ENCODE peak calls at places on chromosomes 4 and X, in nine cellular contexts. X is effector memory CD8-positive, alpha-beta T cell; J is activated naive CD8-positive, alpha-beta T cell treated with anti-CD3 and anti-CD28 coated beads, Interleukin-2, amount 10 ng/mL, durations not matched to agents 7 days and 5 days; Y is right cardiac atrium; A is Right ventricle myocardium inferior; Q is gastroesophageal sphincter; K is CD8-positive, alpha-beta T cell; R is CD4-positive, CD25-positive, alpha-beta regulatory T cell; T is Right ventricle myocardium superior. E is an unnamed sample.

GRCh38 chr4:32748498-32748897 is 2028.3 kb downstream of the PCDH7 start:
- ATAC-seq in X (no peak), J (no peak), Y (no peak), A (no peak), Q (no peak), K (no peak), R (no peak), T (no peak), E (no peak)

GRCh38 chr4:146545102-146545501 is 23.4 kb upstream of the SLC10A7 start:
- ATAC-seq in X (no peak), J (no peak), Y (no peak), A (no peak), Q (no peak), K (no peak), R (no peak), T (no peak), E (no peak)

GRCh38 chrX:2162695-2163094 is 338.1 kb downstream of the DHRSX start:
- ATAC-seq in X (no peak), J (no peak), Y (no peak), A (no peak), Q (no peak), K (no peak), R (no peak), T (no peak), E (no peak)

GRCh38 chr4:76459291-76459723 is 24.3 kb downstream of the SHROOM3 start:
- ATAC-seq in X (no peak), J (no peak), Y (peak), A (peak), Q (peak), K (no peak), R (no peak), T (peak), E (peak)

GRCh38 chr4:76781698-76782595 is 116.0 kb downstream of the SOWAHB start:
- ATAC-seq in X (no peak), J (no peak), Y (no peak), A (no peak), Q (no peak), K (no peak), R (no peak), T (no peak), E (peak)

GRCh38 chr4:1463088-1463926 is 57.1 kb upstream of the NKX1-1 start:
- ATAC-seq in X (no peak), J (no peak), Y (peak), A (no peak), Q (no peak), K (no peak), R (no peak), T (no peak), E (no peak)

GRCh38 chrX:54481751-54482150 is 14.3 kb downstream of the FGD1 start:
- ATAC-seq in X (no peak), J (no peak), Y (peak), A (no peak), Q (no peak), K (no peak), R (no peak), T (no peak), E (no peak)

GRCh38 chr4:40523581-40523980 is 106.1 kb downstream of the RBM47 start:
- ATAC-seq in X (no peak), J (no peak), Y (no peak), A (no peak), Q (no peak), K (no peak), R (no peak), T (no peak), E (no peak)

GRCh38 chrX:19772759-19773623 is 114.4 kb downstream of the SH3KBP1 start:
- ATAC-seq in X (peak), J (no peak), Y (no peak), A (no peak), Q (no peak), K (peak), R (peak), T (no peak), E (no peak)

GRCh38 chr4:2332201-2332975 is 70.5 kb upstream of the MXD4 start:
- ATAC-seq in X (no peak), J (no peak), Y (no peak), A (no peak), Q (no peak), K (no peak), R (no peak), T (no peak), E (no peak)

GRCh38 chrX:70421618-70422017 is 1.5 kb upstream of the GDPD2 start:
- ATAC-seq in X (no peak), J (no peak), Y (no peak), A (no peak), Q (no peak), K (no peak), R (no peak), T (no peak), E (no peak)

GRCh38 chr4:20271954-20272353 is 20.2 kb downstream of the SLIT2 start:
- ATAC-seq in X (no peak), J (no peak), Y (no peak), A (no peak), Q (no peak), K (no peak), R (no peak), T (no peak), E (no peak)

GRCh38 chrX:19565605-19566004 is 50.3 kb upstream of the MAP3K15 start:
- ATAC-seq in X (no peak), J (no peak), Y (no peak), A (no peak), Q (no peak), K (no peak), R (no peak), T (no peak), E (no peak)

GRCh38 chrX:49058794-49059193 is at the start of gene CCDC120:
- ATAC-seq in X (no peak), J (no peak), Y (peak), A (no peak), Q (no peak), K (no peak), R (no peak), T (no peak), E (peak)

GRCh38 chr4:169420291-169420690 is 149.5 kb upstream of the SH3RF1 start:
- ATAC-seq in X (no peak), J (no peak), Y (no peak), A (no peak), Q (no peak), K (no peak), R (no peak), T (no peak), E (no peak)

GRCh38 chr4:78310056-78310731 is 241.4 kb upstream of the ANXA3 start:
- ATAC-seq in X (no peak), J (no peak), Y (no peak), A (no peak), Q (no peak), K (no peak), R (no peak), T (no peak), E (no peak)

GRCh38 chr4:80005863-80006262 is 67.2 kb downstream of the ANTXR2 start:
- ATAC-seq in X (peak), J (peak), Y (no peak), A (peak), Q (no peak), K (no peak), R (no peak), T (no peak), E (peak)

GRCh38 chrX:50635811-50636365 is 165.3 kb upstream of the DGKK start:
- ATAC-seq in X (no peak), J (no peak), Y (no peak), A (no peak), Q (no peak), K (no peak), R (no peak), T (no peak), E (no peak)

GRCh38 chr4:183617075-183617474 is 41.9 kb downstream of the RWDD4 start:
- ATAC-seq in X (no peak), J (no peak), Y (no peak), A (no peak), Q (no peak), K (no peak), R (no peak), T (no peak), E (no peak)

GRCh38 chrX:78619829-78620228 is 39.3 kb downstream of the RTL3 start:
- ATAC-seq in X (no peak), J (no peak), Y (peak), A (no peak), Q (no peak), K (no peak), R (no peak), T (peak), E (no peak)

GRCh38 chrX:18415386-18415785 is 10.0 kb upstream of the CDKL5 start:
- ATAC-seq in X (no peak), J (no peak), Y (no peak), A (no peak), Q (no peak), K (no peak), R (no peak), T (no peak), E (no peak)

GRCh38 chr4:26905172-26905571 is 44.5 kb downstream of the STIM2 start:
- ATAC-seq in X (peak), J (peak), Y (no peak), A (no peak), Q (no peak), K (no peak), R (no peak), T (no peak), E (no peak)

GRCh38 chr4:165502919-165503907 is 124.4 kb downstream of the CPE start:
- ATAC-seq in X (no peak), J (no peak), Y (peak), A (peak), Q (peak), K (no peak), R (no peak), T (peak), E (no peak)

GRCh38 chrX:99095965-99096364 is 1314.1 kb downstream of the PCDH19 start:
- ATAC-seq in X (no peak), J (no peak), Y (no peak), A (no peak), Q (no peak), K (no peak), R (no peak), T (no peak), E (no peak)